ENCODE peak calls at places on chromosomes 3 and 15, in five cellular contexts. One of them, this sample, is unnamed.

GRCh38 chr3:186598108-186598784 is 14.6 kb upstream of the AHSG start:
- DNase-seq in mesenchymal stem cell: no peak
- DNase-seq in H1: no peak
- DNase-seq in neuronal stem cell: no peak
- DNase-seq in trophoblast cell: peak; percentile 79
- DNase-seq in this sample: no peak

GRCh38 chr15:86849563-86849962 is 769.9 kb downstream of the AGBL1 start:
- DNase-seq in trophoblast cell: no peak
- DNase-seq in mesenchymal stem cell: no peak
- DNase-seq in H1: no peak
- DNase-seq in neuronal stem cell: no peak
- DNase-seq in this sample: no peak

GRCh38 chr3:8324727-8325126 is 176.9 kb upstream of the LMCD1 start:
- DNase-seq in trophoblast cell: peak; percentile 53
- DNase-seq in mesenchymal stem cell: peak; percentile 36
- DNase-seq in H1: no peak
- DNase-seq in neuronal stem cell: peak; percentile 5
- DNase-seq in this sample: peak; percentile 69

GRCh38 chr3:97612632-97613031 is 151.9 kb upstream of the ARL6 start:
- DNase-seq in neuronal stem cell: no peak
- DNase-seq in trophoblast cell: no peak
- DNase-seq in mesenchymal stem cell: no peak
- DNase-seq in H1: no peak
- DNase-seq in this sample: no peak

GRCh38 chr3:193939527-193939926 is 196.4 kb upstream of the HES1 start:
- DNase-seq in trophoblast cell: no peak
- DNase-seq in mesenchymal stem cell: no peak
- DNase-seq in neuronal stem cell: no peak
- DNase-seq in H1: no peak
- DNase-seq in this sample: no peak

GRCh38 chr15:64619880-64620839 is 155.2 kb downstream of the RBPMS2 start:
- DNase-seq in neuronal stem cell: no peak
- DNase-seq in mesenchymal stem cell: no peak
- DNase-seq in H1: no peak
- DNase-seq in trophoblast cell: no peak
- DNase-seq in this sample: no peak

GRCh38 chr3:194472290-194472920 is 14.4 kb downstream of the ATP13A3 start:
- DNase-seq in neuronal stem cell: peak; percentile 39
- DNase-seq in trophoblast cell: peak; percentile 82
- DNase-seq in mesenchymal stem cell: peak; percentile 83
- DNase-seq in H1: no peak
- DNase-seq in this sample: no peak

GRCh38 chr15:65841121-65841930 is 28.0 kb upstream of the RAB11A start:
- DNase-seq in neuronal stem cell: no peak
- DNase-seq in H1: no peak
- DNase-seq in mesenchymal stem cell: no peak
- DNase-seq in trophoblast cell: peak; percentile 19
- DNase-seq in this sample: no peak

GRCh38 chr3:107950413-107950812 is 140.4 kb downstream of the CD47 start:
- DNase-seq in trophoblast cell: no peak
- DNase-seq in mesenchymal stem cell: no peak
- DNase-seq in neuronal stem cell: no peak
- DNase-seq in H1: no peak
- DNase-seq in this sample: no peak

GRCh38 chr3:156483961-156484787 is 70.7 kb downstream of the SSR3 start:
- DNase-seq in mesenchymal stem cell: peak; percentile 81
- DNase-seq in H1: no peak
- DNase-seq in neuronal stem cell: no peak
- DNase-seq in trophoblast cell: no peak
- DNase-seq in this sample: no peak

GRCh38 chr15:77599899-77600298 is 32.8 kb downstream of the LINGO1 start:
- DNase-seq in neuronal stem cell: no peak
- DNase-seq in trophoblast cell: no peak
- DNase-seq in mesenchymal stem cell: peak; percentile 41
- DNase-seq in H1: no peak
- DNase-seq in this sample: peak; percentile 85

DNA sequence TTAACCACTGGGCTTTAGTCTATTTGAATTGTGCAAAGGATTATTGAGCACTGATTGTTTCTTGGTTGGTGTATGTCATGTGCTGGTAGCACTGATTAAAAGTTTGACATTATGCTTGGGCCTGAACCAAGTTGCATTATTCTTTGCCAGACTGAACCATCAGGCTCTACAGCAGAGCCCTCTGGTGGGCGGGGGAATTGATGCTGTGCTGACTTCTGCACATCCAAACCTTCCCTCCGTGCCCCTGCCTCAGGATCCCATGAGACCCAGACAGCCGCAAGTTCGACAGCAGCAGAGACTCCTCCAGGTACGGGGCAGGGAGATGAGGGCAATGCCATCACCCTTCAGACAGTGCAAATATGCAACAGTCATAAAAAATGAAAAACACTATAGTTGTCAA is 28.4 kb upstream of the P2RY12 start:
- DNase-seq in neuronal stem cell: no peak
- DNase-seq in H1: no peak
- DNase-seq in mesenchymal stem cell: no peak
- DNase-seq in trophoblast cell: no peak
- DNase-seq in this sample: peak; percentile 46
- H2BK12ac ChIP-seq in neuronal stem cell: no peak overlapping the region
- H2BK12ac ChIP-seq in H1: no peak overlapping the region
- H2BK12ac ChIP-seq in mesenchymal stem cell: no peak overlapping the region
- H2BK12ac ChIP-seq in trophoblast cell: no peak overlapping the region
- H2BK12ac ChIP-seq in this sample: no peak overlapping the region

DNA sequence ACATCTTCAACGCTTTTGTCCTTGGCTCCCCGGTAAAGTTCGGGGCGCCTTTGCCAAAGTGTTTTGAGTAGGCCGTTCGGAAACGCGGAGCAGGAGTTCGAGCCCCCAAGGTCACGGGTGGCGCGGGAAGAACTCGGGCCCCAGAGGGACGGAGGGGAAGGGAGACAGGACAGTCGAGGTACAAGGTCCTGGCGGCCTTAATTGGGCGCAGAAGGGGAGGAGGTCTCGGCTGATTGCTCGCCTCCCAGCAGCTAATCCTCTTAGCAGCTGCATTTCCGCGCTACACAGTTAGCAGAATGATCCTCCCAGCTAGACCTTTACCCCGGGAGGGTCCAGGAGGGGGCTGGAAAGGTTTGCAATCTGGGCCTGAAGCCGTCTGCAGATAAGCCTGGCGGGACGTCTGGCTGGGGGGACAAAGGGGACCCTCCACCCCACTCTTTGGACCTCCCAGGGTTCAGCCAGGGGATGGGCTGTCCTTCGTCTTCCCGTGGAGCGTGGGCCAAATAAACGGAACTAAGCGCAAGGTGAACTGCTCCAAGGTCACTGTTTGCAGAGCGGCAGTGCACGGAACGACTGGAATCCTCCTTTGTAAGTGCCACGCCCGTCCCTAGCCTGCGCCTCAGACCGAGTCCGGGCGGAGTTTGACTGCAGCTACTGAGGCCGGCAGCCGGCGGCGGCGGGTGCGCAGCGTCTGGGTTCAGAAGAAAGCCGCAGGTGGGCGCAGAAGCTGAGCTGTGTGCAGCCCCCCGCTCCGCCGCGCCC is 7.2 kb downstream of the EOMES start:
- DNase-seq in H1: no peak
- DNase-seq in mesenchymal stem cell: peak; percentile 8
- DNase-seq in trophoblast cell: peak; percentile 57
- DNase-seq in neuronal stem cell: no peak
- DNase-seq in this sample: peak; percentile 64
- H2BK5ac ChIP-seq in H1: no peak overlapping the region
- H2BK5ac ChIP-seq in mesenchymal stem cell: no peak overlapping the region
- H2BK5ac ChIP-seq in trophoblast cell: no peak overlapping the region
- H2BK5ac ChIP-seq in neuronal stem cell: no peak overlapping the region
- H2BK5ac ChIP-seq in this sample: no peak overlapping the region

GRCh38 chr15:40090774-40091455 is 17.8 kb downstream of the BMF start:
- DNase-seq in trophoblast cell: no peak
- DNase-seq in H1: no peak
- DNase-seq in neuronal stem cell: no peak
- DNase-seq in mesenchymal stem cell: no peak
- DNase-seq in this sample: no peak
- H2BK120ac ChIP-seq in trophoblast cell: no peak overlapping the region
- H2BK120ac ChIP-seq in H1: no peak overlapping the region
- H2BK120ac ChIP-seq in neuronal stem cell: no peak overlapping the region
- H2BK120ac ChIP-seq in mesenchymal stem cell: peak overlapping the region; percentile 54
- H2BK120ac ChIP-seq in this sample: no peak overlapping the region

GRCh38 chr3:13636186-13636585 is 87.3 kb downstream of the FBLN2 start:
- DNase-seq in mesenchymal stem cell: no peak
- DNase-seq in H1: no peak
- DNase-seq in trophoblast cell: no peak
- DNase-seq in neuronal stem cell: no peak
- DNase-seq in this sample: no peak
- H2BK12ac ChIP-seq in mesenchymal stem cell: no peak overlapping the region
- H2BK12ac ChIP-seq in H1: no peak overlapping the region
- H2BK12ac ChIP-seq in trophoblast cell: no peak overlapping the region
- H2BK12ac ChIP-seq in neuronal stem cell: no peak overlapping the region
- H2BK12ac ChIP-seq in this sample: no peak overlapping the region